ENCODE peak calls at places on chromosomes 5 and 9, in four cellular contexts. L is cerebellum, P is SIG-M5, J is foreskin fibroblast. O is an unnamed sample.
A peak's percentile ranks its signal among the peaks of the same experiment; 100 is the strongest.

GRCh38 chr9:18747590-18747989 is 273.6 kb downstream of the ADAMTSL1 start:
- DNase-seq in L (no peak), P (no peak), J (no peak), O (no peak)

GRCh38 chr5:37549411-37549810 is 170.3 kb downstream of the WDR70 start:
- DNase-seq in L (no peak), P (no peak), J (no peak), O (no peak)

GRCh38 chr9:127561491-127562270 is 50.4 kb upstream of the STXBP1 start:
- DNase-seq in L (no peak), P (peak; percentile 63), J (peak; percentile 100), O (no peak)

GRCh38 chr9:24479266-24479665 is 66.4 kb downstream of the IZUMO3 start:
- DNase-seq in L (no peak), P (no peak), J (no peak), O (no peak)

GRCh38 chr5:168947212-168947868 is 353.6 kb downstream of the SLIT3 start:
- DNase-seq in L (peak; percentile 19), P (no peak), J (peak; percentile 71), O (no peak)

GRCh38 chr5:10145922-10146321 is 103.8 kb downstream of the ATPSCKMT start:
- DNase-seq in L (peak; percentile 15), P (no peak), J (peak; percentile 64), O (no peak)

GRCh38 chr5:80763873-80764647 is 109.3 kb upstream of the DHFR start:
- DNase-seq in L (no peak), P (no peak), J (no peak), O (no peak)

GRCh38 chr9:115008536-115008935 is 78.1 kb upstream of the TNFSF8 start:
- DNase-seq in L (peak; percentile 24), P (no peak), J (peak; percentile 89), O (no peak)

GRCh38 chr5:90824436-90824835 is 265.8 kb downstream of the ADGRV1 start:
- DNase-seq in L (no peak), P (no peak), J (no peak), O (no peak)

GRCh38 chr5:7747728-7748127 is 103.2 kb downstream of the CFAP90 start:
- DNase-seq in L (no peak), P (no peak), J (no peak), O (no peak)

GRCh38 chr5:83628360-83628759 is 92.3 kb downstream of the HAPLN1 start:
- DNase-seq in L (no peak), P (no peak), J (peak; percentile 6), O (no peak)

GRCh38 chr5:134463176-134463720 is 51.6 kb upstream of the CDKN2AIPNL start:
- DNase-seq in L (no peak), P (no peak), J (no peak), O (no peak)

GRCh38 chr9:13324988-13325387 is 45.5 kb upstream of the MPDZ start:
- DNase-seq in L (peak; percentile 27), P (no peak), J (peak; percentile 32), O (no peak)

GRCh38 chr9:128120741-128121465 is 6.6 kb downstream of the PTGES2 start:
- DNase-seq in L (no peak), P (no peak), J (no peak), O (no peak)

GRCh38 chr9:134606951-134607733 is 34.5 kb upstream of the COL5A1 start:
- DNase-seq in L (no peak), P (no peak), J (no peak), O (no peak)

GRCh38 chr9:107488400-107489143 is 997 bp downstream of the KLF4 start:
- DNase-seq in L (no peak), P (no peak), J (peak; percentile 88), O (no peak)

GRCh38 chr9:82080265-82080664 is 91.7 kb downstream of the SPATA31D1 start:
- DNase-seq in L (no peak), P (no peak), J (no peak), O (no peak)

GRCh38 chr5:107484261-107484660 is 186.5 kb downstream of the EFNA5 start:
- DNase-seq in L (no peak), P (no peak), J (peak; percentile 66), O (no peak)

GRCh38 chr5:527646-528591 is 3.7 kb upstream of the SLC9A3 start:
- DNase-seq in L (no peak), P (no peak), J (no peak), O (no peak)

GRCh38 chr9:97357056-97357455 is 49.6 kb downstream of the CCDC180 start:
- DNase-seq in L (no peak), P (no peak), J (no peak), O (no peak)

GRCh38 chr9:13035822-13036221 is 243.7 kb downstream of the MPDZ start:
- DNase-seq in L (no peak), P (no peak), J (no peak), O (no peak)

GRCh38 chr9:104748359-104749031 is 1.0 kb downstream of the NIPSNAP3A start:
- DNase-seq in L (peak; percentile 28), P (no peak), J (peak; percentile 54), O (no peak)

GRCh38 chr5:157197088-157197487 is 16.4 kb downstream of the ITK start:
- DNase-seq in L (no peak), P (no peak), J (no peak), O (no peak)